ENCODE peak calls at places on chromosomes 7 and 10, in nine cellular contexts. One of them, this sample, is unnamed. For H3K4me1, the result is how much of the 10 kb centered on the place peaks cover.

GRCh38 chr10:117339979-117340378 is 35.3 kb downstream of the PDZD8 start:
- DNase-seq in psoas muscle: no peak
- DNase-seq in heart left ventricle: no peak
- DNase-seq in astrocyte: no peak
- DNase-seq in neural progenitor cell: no peak
- DNase-seq in body of pancreas: no peak
- DNase-seq in left lung: no peak
- DNase-seq in stomach: no peak
- DNase-seq in OCI-LY7: no peak
- DNase-seq in this sample: no peak

GRCh38 chr7:21944616-21945373 is 904 bp downstream of the CDCA7L start:
- DNase-seq in OCI-LY7: peak
- DNase-seq in neural progenitor cell: peak
- DNase-seq in astrocyte: no peak
- DNase-seq in stomach: peak
- DNase-seq in body of pancreas: peak
- DNase-seq in psoas muscle: no peak
- DNase-seq in heart left ventricle: peak
- DNase-seq in left lung: peak
- DNase-seq in this sample: peak

GRCh38 chr10:114073787-114074186 is 30.1 kb downstream of the ADRB1 start:
- DNase-seq in heart left ventricle: no peak
- DNase-seq in neural progenitor cell: no peak
- DNase-seq in body of pancreas: no peak
- DNase-seq in psoas muscle: no peak
- DNase-seq in OCI-LY7: peak
- DNase-seq in stomach: no peak
- DNase-seq in left lung: no peak
- DNase-seq in astrocyte: no peak
- DNase-seq in this sample: no peak

GRCh38 chr10:112296908-112297331 is 13.7 kb downstream of the TECTB start:
- DNase-seq in psoas muscle: no peak
- DNase-seq in OCI-LY7: no peak
- DNase-seq in left lung: no peak
- DNase-seq in astrocyte: no peak
- DNase-seq in stomach: no peak
- DNase-seq in neural progenitor cell: no peak
- DNase-seq in heart left ventricle: no peak
- DNase-seq in body of pancreas: no peak
- DNase-seq in this sample: no peak

GRCh38 chr10:11522821-11523245 is 88.6 kb downstream of the USP6NL start:
- DNase-seq in astrocyte: no peak
- DNase-seq in psoas muscle: no peak
- DNase-seq in body of pancreas: no peak
- DNase-seq in OCI-LY7: no peak
- DNase-seq in neural progenitor cell: no peak
- DNase-seq in left lung: peak
- DNase-seq in heart left ventricle: peak
- DNase-seq in stomach: no peak
- DNase-seq in this sample: no peak

GRCh38 chr10:35874326-35875070 is 232.4 kb upstream of the FZD8 start:
- DNase-seq in heart left ventricle: no peak
- DNase-seq in neural progenitor cell: peak
- DNase-seq in stomach: no peak
- DNase-seq in astrocyte: no peak
- DNase-seq in body of pancreas: no peak
- DNase-seq in psoas muscle: no peak
- DNase-seq in OCI-LY7: no peak
- DNase-seq in left lung: no peak
- DNase-seq in this sample: no peak

GRCh38 chr7:22663721-22664120 is 63.3 kb upstream of the IL6 start:
- DNase-seq in stomach: no peak
- DNase-seq in heart left ventricle: no peak
- DNase-seq in body of pancreas: no peak
- DNase-seq in left lung: no peak
- DNase-seq in astrocyte: no peak
- DNase-seq in OCI-LY7: no peak
- DNase-seq in psoas muscle: no peak
- DNase-seq in neural progenitor cell: no peak
- DNase-seq in this sample: no peak

GRCh38 chr10:102159051-102159597 is 6.9 kb downstream of the NOLC1 start:
- DNase-seq in body of pancreas: no peak
- DNase-seq in OCI-LY7: no peak
- DNase-seq in left lung: no peak
- DNase-seq in heart left ventricle: no peak
- DNase-seq in astrocyte: peak
- DNase-seq in stomach: no peak
- DNase-seq in neural progenitor cell: no peak
- DNase-seq in psoas muscle: no peak
- DNase-seq in this sample: no peak

GRCh38 chr10:35135861-35136260 is 9.2 kb downstream of the CREM start:
- DNase-seq in heart left ventricle: no peak
- DNase-seq in OCI-LY7: peak
- DNase-seq in left lung: no peak
- DNase-seq in psoas muscle: no peak
- DNase-seq in neural progenitor cell: no peak
- DNase-seq in stomach: peak
- DNase-seq in body of pancreas: no peak
- DNase-seq in astrocyte: no peak
- DNase-seq in this sample: no peak

GRCh38 chr7:74226633-74227032 is 16.8 kb downstream of the LAT2 start:
- DNase-seq in astrocyte: no peak
- DNase-seq in OCI-LY7: no peak
- DNase-seq in body of pancreas: no peak
- DNase-seq in left lung: peak
- DNase-seq in stomach: no peak
- DNase-seq in psoas muscle: no peak
- DNase-seq in neural progenitor cell: no peak
- DNase-seq in heart left ventricle: peak
- DNase-seq in this sample: no peak

GRCh38 chr7:50317221-50317678 is 12.7 kb downstream of the IKZF1 start:
- DNase-seq in neural progenitor cell: no peak
- DNase-seq in psoas muscle: no peak
- DNase-seq in body of pancreas: no peak
- DNase-seq in OCI-LY7: no peak
- DNase-seq in astrocyte: no peak
- DNase-seq in left lung: no peak
- DNase-seq in heart left ventricle: no peak
- DNase-seq in stomach: no peak
- DNase-seq in this sample: no peak

GRCh38 chr7:142776206-142776844 is 5.6 kb downstream of the PRSS2 start:
- DNase-seq in psoas muscle: no peak
- DNase-seq in stomach: no peak
- DNase-seq in astrocyte: peak
- DNase-seq in OCI-LY7: no peak
- DNase-seq in heart left ventricle: no peak
- DNase-seq in body of pancreas: peak
- DNase-seq in neural progenitor cell: no peak
- DNase-seq in left lung: no peak
- DNase-seq in this sample: no peak

GRCh38 chr10:61835069-61835908 is 66.2 kb upstream of the ARID5B start:
- DNase-seq in OCI-LY7: peak
- DNase-seq in stomach: peak
- DNase-seq in heart left ventricle: no peak
- DNase-seq in psoas muscle: no peak
- DNase-seq in body of pancreas: peak
- DNase-seq in left lung: no peak
- DNase-seq in astrocyte: peak
- DNase-seq in neural progenitor cell: peak
- DNase-seq in this sample: peak

GRCh38 chr7:158025651-158026600 is 561.7 kb downstream of the PTPRN2 start:
- DNase-seq in neural progenitor cell: peak
- DNase-seq in OCI-LY7: no peak
- DNase-seq in heart left ventricle: no peak
- DNase-seq in astrocyte: no peak
- DNase-seq in psoas muscle: no peak
- DNase-seq in body of pancreas: no peak
- DNase-seq in stomach: peak
- DNase-seq in left lung: peak
- DNase-seq in this sample: no peak

GRCh38 chr10:32253821-32254220 is 93.1 kb downstream of the EPC1 start:
- DNase-seq in stomach: no peak
- DNase-seq in psoas muscle: no peak
- DNase-seq in left lung: no peak
- DNase-seq in body of pancreas: no peak
- DNase-seq in neural progenitor cell: peak
- DNase-seq in heart left ventricle: no peak
- DNase-seq in astrocyte: no peak
- DNase-seq in OCI-LY7: no peak
- DNase-seq in this sample: no peak

GRCh38 chr7:30816291-30817059 is 45.3 kb downstream of the MINDY4 start:
- DNase-seq in heart left ventricle: peak
- DNase-seq in astrocyte: no peak
- DNase-seq in body of pancreas: no peak
- DNase-seq in stomach: no peak
- DNase-seq in neural progenitor cell: no peak
- DNase-seq in left lung: no peak
- DNase-seq in OCI-LY7: no peak
- DNase-seq in psoas muscle: peak
- DNase-seq in this sample: no peak

GRCh38 chr7:157794764-157795101 is 457.9 kb downstream of the DNAJB6 start:
- DNase-seq in left lung: no peak
- DNase-seq in stomach: no peak
- DNase-seq in body of pancreas: no peak
- DNase-seq in astrocyte: no peak
- DNase-seq in psoas muscle: peak
- DNase-seq in heart left ventricle: no peak
- DNase-seq in neural progenitor cell: no peak
- DNase-seq in OCI-LY7: no peak
- DNase-seq in this sample: no peak

DNA sequence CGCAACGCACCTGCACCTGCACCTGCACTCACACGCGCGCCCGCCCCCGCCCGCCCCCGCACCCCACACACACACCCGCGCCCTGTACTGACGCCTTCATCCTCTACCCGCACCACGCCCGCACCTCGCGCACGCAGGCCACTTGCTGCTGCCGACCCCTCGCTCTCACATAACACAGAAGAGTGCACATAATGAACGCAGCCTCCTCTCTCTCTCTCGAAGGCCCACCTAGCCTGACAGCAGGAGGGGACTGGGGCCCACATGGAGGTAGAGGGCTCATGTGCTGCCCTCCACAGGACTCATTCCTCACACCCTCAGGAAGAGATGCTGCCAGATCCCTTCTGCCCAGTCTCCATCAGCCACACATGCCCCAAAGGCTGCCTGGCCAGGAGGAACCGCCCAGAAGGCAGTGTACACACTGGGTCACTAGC is 432 bp upstream of the CAMK2B start:
- DNase-seq in neural progenitor cell: peak
- DNase-seq in left lung: no peak
- DNase-seq in stomach: no peak
- DNase-seq in body of pancreas: no peak
- DNase-seq in astrocyte: no peak
- DNase-seq in OCI-LY7: no peak
- DNase-seq in psoas muscle: no peak
- DNase-seq in heart left ventricle: no peak
- DNase-seq in this sample: no peak
- H3K4me3 ChIP-seq in neural progenitor cell: peak
- H3K4me3 ChIP-seq in left lung: no peak
- H3K4me3 ChIP-seq in stomach: peak
- H3K4me3 ChIP-seq in body of pancreas: no peak
- H3K4me3 ChIP-seq in astrocyte: no peak
- H3K4me3 ChIP-seq in OCI-LY7: no peak
- H3K4me3 ChIP-seq in psoas muscle: peak
- H3K4me3 ChIP-seq in heart left ventricle: peak
- H3K4me3 ChIP-seq in this sample: no peak

DNA sequence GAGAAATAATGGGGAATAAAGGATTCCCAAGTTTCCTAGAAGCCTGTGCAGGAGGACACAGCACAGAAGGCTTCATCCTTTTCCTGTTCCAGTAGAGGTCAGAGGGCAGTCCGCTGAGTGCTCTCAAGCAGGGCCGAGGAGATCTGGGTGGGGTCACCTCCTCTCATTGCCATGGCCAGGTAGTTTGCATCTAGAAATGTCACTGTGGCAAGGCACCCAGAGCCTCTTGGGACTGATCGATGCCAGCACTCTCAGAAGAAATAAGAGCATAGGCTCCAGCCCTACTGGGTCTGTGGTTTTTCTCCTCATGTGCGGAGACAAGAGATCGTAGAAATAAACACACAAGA is 7.9 kb downstream of the NUB1 start:
- DNase-seq in astrocyte: no peak
- DNase-seq in left lung: no peak
- DNase-seq in neural progenitor cell: no peak
- DNase-seq in heart left ventricle: no peak
- DNase-seq in psoas muscle: no peak
- DNase-seq in stomach: no peak
- DNase-seq in OCI-LY7: peak
- DNase-seq in body of pancreas: peak
- DNase-seq in this sample: no peak
- H3K27ac ChIP-seq in astrocyte: no peak
- H3K27ac ChIP-seq in left lung: peak
- H3K27ac ChIP-seq in neural progenitor cell: no peak
- H3K27ac ChIP-seq in heart left ventricle: peak
- H3K27ac ChIP-seq in psoas muscle: peak
- H3K27ac ChIP-seq in stomach: peak
- H3K27ac ChIP-seq in OCI-LY7: peak
- H3K27ac ChIP-seq in body of pancreas: peak
- H3K27ac ChIP-seq in this sample: no peak

DNA sequence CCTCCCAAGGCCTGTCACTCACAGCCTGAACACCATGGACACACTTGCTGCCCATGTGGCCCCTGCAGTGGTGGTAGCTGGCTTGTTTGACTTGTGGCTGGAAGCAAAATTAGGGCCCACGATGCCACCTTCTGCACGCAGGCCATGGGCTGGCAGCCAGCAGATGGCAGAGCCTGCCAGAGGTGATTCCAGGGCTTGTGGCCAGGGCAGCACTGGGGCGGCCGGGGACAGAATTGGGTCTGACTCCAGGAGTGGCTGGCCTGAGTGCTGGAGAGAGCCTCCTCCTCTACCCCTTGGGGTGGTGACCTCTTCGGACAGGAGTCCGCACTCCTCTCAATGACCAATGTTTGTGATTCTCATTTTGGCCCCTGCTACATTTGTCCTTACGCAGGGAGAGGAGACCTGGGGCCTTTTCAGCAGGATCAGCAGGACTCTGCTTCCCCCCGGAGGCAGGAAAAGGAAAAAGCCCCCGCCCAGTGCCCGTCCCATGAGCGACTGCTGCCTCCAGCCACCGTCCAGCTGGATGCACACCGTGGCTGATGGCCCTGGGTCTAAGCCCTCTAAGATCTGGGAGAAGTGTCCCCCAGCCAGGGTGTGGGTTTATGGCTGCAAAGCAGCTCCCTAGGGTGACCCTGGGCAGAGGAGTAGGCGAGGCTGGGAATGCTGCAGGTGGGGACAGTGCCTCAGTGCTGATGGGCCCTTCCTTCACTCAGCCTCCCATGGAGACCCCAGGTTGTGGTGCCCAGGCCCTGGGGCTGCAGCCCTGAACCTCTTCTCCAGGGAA is 26.5 kb downstream of the DNAJB12 start:
- DNase-seq in psoas muscle: peak
- DNase-seq in neural progenitor cell: peak
- DNase-seq in astrocyte: no peak
- DNase-seq in body of pancreas: peak
- DNase-seq in OCI-LY7: peak
- DNase-seq in heart left ventricle: peak
- DNase-seq in stomach: peak
- DNase-seq in left lung: peak
- DNase-seq in this sample: peak
- H3K4me1 ChIP-seq in psoas muscle: under half
- H3K4me1 ChIP-seq in neural progenitor cell: half or more
- H3K4me1 ChIP-seq in astrocyte: under half
- H3K4me1 ChIP-seq in body of pancreas: half or more
- H3K4me1 ChIP-seq in OCI-LY7: half or more
- H3K4me1 ChIP-seq in heart left ventricle: half or more
- H3K4me1 ChIP-seq in stomach: half or more
- H3K4me1 ChIP-seq in left lung: under half
- H3K4me1 ChIP-seq in this sample: under half

GRCh38 chr10:12774219-12774894 is 227.2 kb downstream of the CCDC3 start:
- DNase-seq in stomach: no peak
- DNase-seq in left lung: no peak
- DNase-seq in body of pancreas: no peak
- DNase-seq in psoas muscle: no peak
- DNase-seq in heart left ventricle: no peak
- DNase-seq in OCI-LY7: no peak
- DNase-seq in neural progenitor cell: peak
- DNase-seq in astrocyte: no peak
- DNase-seq in this sample: peak
- H3K4me3 ChIP-seq in stomach: no peak
- H3K4me3 ChIP-seq in left lung: no peak
- H3K4me3 ChIP-seq in body of pancreas: no peak
- H3K4me3 ChIP-seq in psoas muscle: no peak
- H3K4me3 ChIP-seq in heart left ventricle: no peak
- H3K4me3 ChIP-seq in OCI-LY7: no peak
- H3K4me3 ChIP-seq in neural progenitor cell: no peak
- H3K4me3 ChIP-seq in astrocyte: no peak
- H3K4me3 ChIP-seq in this sample: no peak